ENCODE peak calls at places on chromosomes 13 and 19, in nine cellular contexts. One of them, this sample, is unnamed.

GRCh38 chr13:99374994-99375805 is 68.0 kb upstream of the GPR183 start:
- DNase-seq in lower leg skin: no peak
- DNase-seq in NCI-H2081: no peak
- DNase-seq in SHP77 treated with DMSO at 0.1 percent for 48 hours: no peak
- DNase-seq in IMR-90: no peak
- DNase-seq in brain microvascular endothelial cell: no peak
- DNase-seq in anterior cingulate cortex: no peak
- DNase-seq in skeletal muscle cell: no peak
- DNase-seq in activated CD4-positive, alpha-beta memory T cell treated with anti-CD3 and anti-CD28 coated beads for 36 hours: peak; percentile 21
- DNase-seq in this sample: peak; percentile 73

GRCh38 chr19:28966737-28967401 is 246.1 kb downstream of the UQCRFS1 start:
- DNase-seq in NCI-H2081: no peak
- DNase-seq in SHP77 treated with DMSO at 0.1 percent for 48 hours: no peak
- DNase-seq in skeletal muscle cell: no peak
- DNase-seq in brain microvascular endothelial cell: peak; percentile 5
- DNase-seq in activated CD4-positive, alpha-beta memory T cell treated with anti-CD3 and anti-CD28 coated beads for 36 hours: no peak
- DNase-seq in IMR-90: no peak
- DNase-seq in lower leg skin: no peak
- DNase-seq in anterior cingulate cortex: no peak
- DNase-seq in this sample: no peak

GRCh38 chr19:33660426-33661160 is 38.8 kb downstream of the CHST8 start:
- DNase-seq in lower leg skin: no peak
- DNase-seq in IMR-90: no peak
- DNase-seq in skeletal muscle cell: no peak
- DNase-seq in brain microvascular endothelial cell: no peak
- DNase-seq in activated CD4-positive, alpha-beta memory T cell treated with anti-CD3 and anti-CD28 coated beads for 36 hours: no peak
- DNase-seq in anterior cingulate cortex: no peak
- DNase-seq in SHP77 treated with DMSO at 0.1 percent for 48 hours: no peak
- DNase-seq in NCI-H2081: no peak
- DNase-seq in this sample: no peak

GRCh38 chr19:6740589-6741348 is 1.3 kb downstream of the TRIP10 start:
- DNase-seq in brain microvascular endothelial cell: no peak
- DNase-seq in SHP77 treated with DMSO at 0.1 percent for 48 hours: no peak
- DNase-seq in anterior cingulate cortex: no peak
- DNase-seq in activated CD4-positive, alpha-beta memory T cell treated with anti-CD3 and anti-CD28 coated beads for 36 hours: peak; percentile 36
- DNase-seq in lower leg skin: peak; percentile 46
- DNase-seq in skeletal muscle cell: no peak
- DNase-seq in IMR-90: peak; percentile 19
- DNase-seq in NCI-H2081: peak; percentile 30
- DNase-seq in this sample: peak; percentile 90

GRCh38 chr19:11373885-11374448 is 499 bp upstream of the SWSAP1 start:
- DNase-seq in SHP77 treated with DMSO at 0.1 percent for 48 hours: no peak
- DNase-seq in IMR-90: no peak
- DNase-seq in brain microvascular endothelial cell: no peak
- DNase-seq in anterior cingulate cortex: no peak
- DNase-seq in skeletal muscle cell: no peak
- DNase-seq in activated CD4-positive, alpha-beta memory T cell treated with anti-CD3 and anti-CD28 coated beads for 36 hours: no peak
- DNase-seq in NCI-H2081: no peak
- DNase-seq in lower leg skin: no peak
- DNase-seq in this sample: no peak

GRCh38 chr13:40680659-40681323 is 14.3 kb upstream of the FOXO1 start:
- DNase-seq in skeletal muscle cell: no peak
- DNase-seq in lower leg skin: no peak
- DNase-seq in brain microvascular endothelial cell: no peak
- DNase-seq in NCI-H2081: no peak
- DNase-seq in anterior cingulate cortex: no peak
- DNase-seq in activated CD4-positive, alpha-beta memory T cell treated with anti-CD3 and anti-CD28 coated beads for 36 hours: no peak
- DNase-seq in SHP77 treated with DMSO at 0.1 percent for 48 hours: no peak
- DNase-seq in IMR-90: no peak
- DNase-seq in this sample: no peak

GRCh38 chr19:34370117-34370516 is 5.1 kb downstream of the GPI start:
- DNase-seq in SHP77 treated with DMSO at 0.1 percent for 48 hours: no peak
- DNase-seq in lower leg skin: no peak
- DNase-seq in skeletal muscle cell: no peak
- DNase-seq in NCI-H2081: no peak
- DNase-seq in anterior cingulate cortex: no peak
- DNase-seq in brain microvascular endothelial cell: no peak
- DNase-seq in IMR-90: no peak
- DNase-seq in activated CD4-positive, alpha-beta memory T cell treated with anti-CD3 and anti-CD28 coated beads for 36 hours: no peak
- DNase-seq in this sample: no peak

GRCh38 chr19:23321953-23322549 is 71.9 kb upstream of the ZNF724 start:
- DNase-seq in NCI-H2081: no peak
- DNase-seq in lower leg skin: no peak
- DNase-seq in brain microvascular endothelial cell: no peak
- DNase-seq in skeletal muscle cell: no peak
- DNase-seq in IMR-90: no peak
- DNase-seq in activated CD4-positive, alpha-beta memory T cell treated with anti-CD3 and anti-CD28 coated beads for 36 hours: no peak
- DNase-seq in anterior cingulate cortex: no peak
- DNase-seq in SHP77 treated with DMSO at 0.1 percent for 48 hours: no peak
- DNase-seq in this sample: no peak

GRCh38 chr19:8209111-8209964 is at the start of gene CERS4:
- DNase-seq in skeletal muscle cell: no peak
- DNase-seq in lower leg skin: peak; percentile 38
- DNase-seq in activated CD4-positive, alpha-beta memory T cell treated with anti-CD3 and anti-CD28 coated beads for 36 hours: peak; percentile 85
- DNase-seq in brain microvascular endothelial cell: peak; percentile 6
- DNase-seq in NCI-H2081: peak; percentile 59
- DNase-seq in anterior cingulate cortex: peak; percentile 73
- DNase-seq in IMR-90: peak; percentile 20
- DNase-seq in SHP77 treated with DMSO at 0.1 percent for 48 hours: no peak
- DNase-seq in this sample: peak; percentile 92

GRCh38 chr19:29671393-29672076 is 6.3 kb downstream of the PLEKHF1 start:
- DNase-seq in activated CD4-positive, alpha-beta memory T cell treated with anti-CD3 and anti-CD28 coated beads for 36 hours: peak; percentile 95
- DNase-seq in skeletal muscle cell: no peak
- DNase-seq in anterior cingulate cortex: no peak
- DNase-seq in SHP77 treated with DMSO at 0.1 percent for 48 hours: peak; percentile 64
- DNase-seq in IMR-90: no peak
- DNase-seq in brain microvascular endothelial cell: peak; percentile 24
- DNase-seq in NCI-H2081: no peak
- DNase-seq in lower leg skin: no peak
- DNase-seq in this sample: peak; percentile 61

GRCh38 chr13:32894589-32895001 is 121.6 kb upstream of the KL start:
- DNase-seq in SHP77 treated with DMSO at 0.1 percent for 48 hours: no peak
- DNase-seq in lower leg skin: no peak
- DNase-seq in IMR-90: peak; percentile 74
- DNase-seq in skeletal muscle cell: peak; percentile 56
- DNase-seq in anterior cingulate cortex: no peak
- DNase-seq in activated CD4-positive, alpha-beta memory T cell treated with anti-CD3 and anti-CD28 coated beads for 36 hours: no peak
- DNase-seq in brain microvascular endothelial cell: peak; percentile 28
- DNase-seq in NCI-H2081: no peak
- DNase-seq in this sample: no peak

GRCh38 chr13:99446242-99446641 is 55.0 kb upstream of the TM9SF2 start:
- DNase-seq in lower leg skin: no peak
- DNase-seq in IMR-90: no peak
- DNase-seq in skeletal muscle cell: no peak
- DNase-seq in anterior cingulate cortex: no peak
- DNase-seq in brain microvascular endothelial cell: no peak
- DNase-seq in NCI-H2081: no peak
- DNase-seq in activated CD4-positive, alpha-beta memory T cell treated with anti-CD3 and anti-CD28 coated beads for 36 hours: no peak
- DNase-seq in SHP77 treated with DMSO at 0.1 percent for 48 hours: no peak
- DNase-seq in this sample: no peak

GRCh38 chr19:13459351-13459750 is 46.9 kb downstream of the CACNA1A start:
- DNase-seq in activated CD4-positive, alpha-beta memory T cell treated with anti-CD3 and anti-CD28 coated beads for 36 hours: no peak
- DNase-seq in IMR-90: no peak
- DNase-seq in NCI-H2081: peak; percentile 73
- DNase-seq in SHP77 treated with DMSO at 0.1 percent for 48 hours: no peak
- DNase-seq in lower leg skin: no peak
- DNase-seq in anterior cingulate cortex: no peak
- DNase-seq in skeletal muscle cell: no peak
- DNase-seq in brain microvascular endothelial cell: no peak
- DNase-seq in this sample: no peak

GRCh38 chr13:103815619-103816018 is 749.4 kb upstream of the SLC10A2 start:
- DNase-seq in lower leg skin: no peak
- DNase-seq in SHP77 treated with DMSO at 0.1 percent for 48 hours: no peak
- DNase-seq in activated CD4-positive, alpha-beta memory T cell treated with anti-CD3 and anti-CD28 coated beads for 36 hours: no peak
- DNase-seq in brain microvascular endothelial cell: peak; percentile 11
- DNase-seq in IMR-90: no peak
- DNase-seq in NCI-H2081: no peak
- DNase-seq in skeletal muscle cell: peak; percentile 9
- DNase-seq in anterior cingulate cortex: no peak
- DNase-seq in this sample: no peak

GRCh38 chr13:46170268-46170667 is 11.7 kb downstream of the LCP1 start:
- DNase-seq in activated CD4-positive, alpha-beta memory T cell treated with anti-CD3 and anti-CD28 coated beads for 36 hours: no peak
- DNase-seq in IMR-90: no peak
- DNase-seq in anterior cingulate cortex: no peak
- DNase-seq in brain microvascular endothelial cell: no peak
- DNase-seq in skeletal muscle cell: no peak
- DNase-seq in SHP77 treated with DMSO at 0.1 percent for 48 hours: no peak
- DNase-seq in lower leg skin: no peak
- DNase-seq in NCI-H2081: no peak
- DNase-seq in this sample: no peak

GRCh38 chr13:106372199-106373160 is 163.0 kb downstream of the EFNB2 start:
- DNase-seq in anterior cingulate cortex: no peak
- DNase-seq in lower leg skin: no peak
- DNase-seq in IMR-90: peak; percentile 54
- DNase-seq in skeletal muscle cell: no peak
- DNase-seq in brain microvascular endothelial cell: peak; percentile 63
- DNase-seq in SHP77 treated with DMSO at 0.1 percent for 48 hours: no peak
- DNase-seq in activated CD4-positive, alpha-beta memory T cell treated with anti-CD3 and anti-CD28 coated beads for 36 hours: no peak
- DNase-seq in NCI-H2081: no peak
- DNase-seq in this sample: no peak

GRCh38 chr13:35953537-35954206 is 177.5 kb downstream of the DCLK1 start:
- DNase-seq in activated CD4-positive, alpha-beta memory T cell treated with anti-CD3 and anti-CD28 coated beads for 36 hours: no peak
- DNase-seq in lower leg skin: peak; percentile 85
- DNase-seq in NCI-H2081: peak; percentile 97
- DNase-seq in skeletal muscle cell: peak; percentile 88
- DNase-seq in SHP77 treated with DMSO at 0.1 percent for 48 hours: peak; percentile 96
- DNase-seq in anterior cingulate cortex: no peak
- DNase-seq in IMR-90: peak; percentile 94
- DNase-seq in brain microvascular endothelial cell: peak; percentile 89
- DNase-seq in this sample: peak; percentile 83

GRCh38 chr19:46724468-46724867 is 7.6 kb upstream of the PRKD2 start:
- DNase-seq in NCI-H2081: no peak
- DNase-seq in activated CD4-positive, alpha-beta memory T cell treated with anti-CD3 and anti-CD28 coated beads for 36 hours: no peak
- DNase-seq in SHP77 treated with DMSO at 0.1 percent for 48 hours: no peak
- DNase-seq in IMR-90: no peak
- DNase-seq in skeletal muscle cell: no peak
- DNase-seq in anterior cingulate cortex: no peak
- DNase-seq in lower leg skin: no peak
- DNase-seq in brain microvascular endothelial cell: no peak
- DNase-seq in this sample: no peak

GRCh38 chr19:51702754-51703654 is 9.9 kb downstream of the SPACA6 start:
- DNase-seq in skeletal muscle cell: no peak
- DNase-seq in activated CD4-positive, alpha-beta memory T cell treated with anti-CD3 and anti-CD28 coated beads for 36 hours: peak; percentile 23
- DNase-seq in anterior cingulate cortex: no peak
- DNase-seq in brain microvascular endothelial cell: no peak
- DNase-seq in lower leg skin: peak; percentile 52
- DNase-seq in SHP77 treated with DMSO at 0.1 percent for 48 hours: no peak
- DNase-seq in IMR-90: no peak
- DNase-seq in NCI-H2081: no peak
- DNase-seq in this sample: peak; percentile 82

GRCh38 chr13:99930925-99931324 is 40.6 kb downstream of the ZIC5 start:
- DNase-seq in IMR-90: no peak
- DNase-seq in activated CD4-positive, alpha-beta memory T cell treated with anti-CD3 and anti-CD28 coated beads for 36 hours: no peak
- DNase-seq in anterior cingulate cortex: no peak
- DNase-seq in lower leg skin: no peak
- DNase-seq in SHP77 treated with DMSO at 0.1 percent for 48 hours: no peak
- DNase-seq in brain microvascular endothelial cell: no peak
- DNase-seq in skeletal muscle cell: no peak
- DNase-seq in NCI-H2081: no peak
- DNase-seq in this sample: no peak

GRCh38 chr19:50258918-50259372 is 55.5 kb downstream of the MYH14 start:
- DNase-seq in activated CD4-positive, alpha-beta memory T cell treated with anti-CD3 and anti-CD28 coated beads for 36 hours: peak; percentile 32
- DNase-seq in skeletal muscle cell: no peak
- DNase-seq in brain microvascular endothelial cell: no peak
- DNase-seq in lower leg skin: no peak
- DNase-seq in anterior cingulate cortex: no peak
- DNase-seq in NCI-H2081: no peak
- DNase-seq in SHP77 treated with DMSO at 0.1 percent for 48 hours: no peak
- DNase-seq in IMR-90: no peak
- DNase-seq in this sample: no peak

GRCh38 chr13:50085063-50085462 is 69.8 kb downstream of the KCNRG start:
- DNase-seq in skeletal muscle cell: no peak
- DNase-seq in IMR-90: peak; percentile 47
- DNase-seq in activated CD4-positive, alpha-beta memory T cell treated with anti-CD3 and anti-CD28 coated beads for 36 hours: no peak
- DNase-seq in anterior cingulate cortex: no peak
- DNase-seq in NCI-H2081: peak; percentile 47
- DNase-seq in lower leg skin: no peak
- DNase-seq in brain microvascular endothelial cell: no peak
- DNase-seq in SHP77 treated with DMSO at 0.1 percent for 48 hours: peak; percentile 36
- DNase-seq in this sample: no peak

GRCh38 chr19:2625434-2625833 is 77.1 kb downstream of the GNG7 start:
- DNase-seq in lower leg skin: peak; percentile 62
- DNase-seq in SHP77 treated with DMSO at 0.1 percent for 48 hours: no peak
- DNase-seq in skeletal muscle cell: no peak
- DNase-seq in activated CD4-positive, alpha-beta memory T cell treated with anti-CD3 and anti-CD28 coated beads for 36 hours: no peak
- DNase-seq in anterior cingulate cortex: no peak
- DNase-seq in IMR-90: no peak
- DNase-seq in brain microvascular endothelial cell: no peak
- DNase-seq in NCI-H2081: no peak
- DNase-seq in this sample: peak; percentile 84

GRCh38 chr19:33849551-33850147 is 53.0 kb downstream of the KCTD15 start:
- DNase-seq in lower leg skin: no peak
- DNase-seq in skeletal muscle cell: no peak
- DNase-seq in IMR-90: no peak
- DNase-seq in brain microvascular endothelial cell: no peak
- DNase-seq in SHP77 treated with DMSO at 0.1 percent for 48 hours: no peak
- DNase-seq in activated CD4-positive, alpha-beta memory T cell treated with anti-CD3 and anti-CD28 coated beads for 36 hours: no peak
- DNase-seq in anterior cingulate cortex: no peak
- DNase-seq in NCI-H2081: no peak
- DNase-seq in this sample: no peak

GRCh38 chr19:13260883-13261653 is 110.9 kb downstream of the IER2 start:
- DNase-seq in lower leg skin: peak; percentile 71
- DNase-seq in IMR-90: peak; percentile 93
- DNase-seq in NCI-H2081: no peak
- DNase-seq in skeletal muscle cell: peak; percentile 51
- DNase-seq in activated CD4-positive, alpha-beta memory T cell treated with anti-CD3 and anti-CD28 coated beads for 36 hours: peak; percentile 57
- DNase-seq in SHP77 treated with DMSO at 0.1 percent for 48 hours: no peak
- DNase-seq in anterior cingulate cortex: no peak
- DNase-seq in brain microvascular endothelial cell: peak; percentile 89
- DNase-seq in this sample: no peak

This sample was measured in aorta.